ENCODE peak calls at places on chromosomes 6 and 20, in nine cellular contexts. D is MM.1S, U is GM23338, S is HCT116, I is neural progenitor cell, Y is neuronal stem cell, B is IMR-90, N is OCI-LY7, P is mammary epithelial cell. M is an unnamed sample.

GRCh38 chr6:47413752-47414516 is 63.7 kb upstream of the CD2AP start:
- DNase-seq in D (peak; percentile 53), U (peak; percentile 77), S (peak; percentile 41), I (peak; percentile 53), Y (peak; percentile 48), B (peak; percentile 69), N (peak; percentile 82), P (peak; percentile 67), M (peak; percentile 73)

GRCh38 chr6:33591633-33592032 is 11.6 kb upstream of the BAK1 start:
- DNase-seq in D (no peak), U (no peak), S (no peak), I (no peak), Y (no peak), B (no peak), N (no peak), P (no peak), M (no peak)

GRCh38 chr20:43658723-43659419 is 8.0 kb upstream of the MYBL2 start:
- DNase-seq in D (peak; percentile 21), U (no peak), S (no peak), I (no peak), Y (no peak), B (no peak), N (peak; percentile 45), P (no peak), M (no peak)

GRCh38 chr20:37841991-37842390 is 60.9 kb upstream of the VSTM2L start:
- DNase-seq in D (no peak), U (peak; percentile 35), S (no peak), I (peak; percentile 90), Y (peak; percentile 67), B (no peak), N (no peak), P (no peak), M (no peak)

GRCh38 chr6:22231616-22232015 is 65.2 kb downstream of the PRL start:
- DNase-seq in D (no peak), U (no peak), S (no peak), I (no peak), Y (no peak), B (peak; percentile 11), N (no peak), P (peak; percentile 92), M (no peak)

GRCh38 chr6:166258854-166259276 is 49.3 kb downstream of the PRR18 start:
- DNase-seq in D (peak; percentile 78), U (no peak), S (no peak), I (no peak), Y (no peak), B (no peak), N (peak; percentile 30), P (no peak), M (no peak)

GRCh38 chr6:40874495-40874894 is 164.5 kb downstream of the UNC5CL start:
- DNase-seq in D (no peak), U (peak; percentile 69), S (no peak), I (peak; percentile 66), Y (no peak), B (no peak), N (peak; percentile 7), P (no peak), M (no peak)

GRCh38 chr6:159969204-159969912 is 476 bp downstream of the IGF2R start:
- DNase-seq in D (no peak), U (peak; percentile 65), S (no peak), I (peak; percentile 78), Y (peak; percentile 41), B (peak; percentile 17), N (peak; percentile 35), P (peak; percentile 29), M (peak; percentile 69)

GRCh38 chr20:50128520-50128905 is 15.6 kb upstream of the UBE2V1 start:
- DNase-seq in D (no peak), U (no peak), S (no peak), I (no peak), Y (no peak), B (no peak), N (no peak), P (no peak), M (no peak)

GRCh38 chr20:50130346-50130703 is 17.4 kb upstream of the UBE2V1 start:
- DNase-seq in D (no peak), U (no peak), S (no peak), I (no peak), Y (no peak), B (peak; percentile 33), N (no peak), P (no peak), M (peak; percentile 38)

GRCh38 chr20:50127587-50128519 is 14.9 kb upstream of the UBE2V1 start:
- DNase-seq in D (no peak), U (no peak), S (no peak), I (no peak), Y (no peak), B (no peak), N (no peak), P (no peak), M (no peak)

GRCh38 chr20:50130995-50131394 is 18.0 kb upstream of the UBE2V1 start:
- DNase-seq in D (no peak), U (no peak), S (no peak), I (no peak), Y (no peak), B (peak; percentile 53), N (no peak), P (no peak), M (no peak)

DNA sequence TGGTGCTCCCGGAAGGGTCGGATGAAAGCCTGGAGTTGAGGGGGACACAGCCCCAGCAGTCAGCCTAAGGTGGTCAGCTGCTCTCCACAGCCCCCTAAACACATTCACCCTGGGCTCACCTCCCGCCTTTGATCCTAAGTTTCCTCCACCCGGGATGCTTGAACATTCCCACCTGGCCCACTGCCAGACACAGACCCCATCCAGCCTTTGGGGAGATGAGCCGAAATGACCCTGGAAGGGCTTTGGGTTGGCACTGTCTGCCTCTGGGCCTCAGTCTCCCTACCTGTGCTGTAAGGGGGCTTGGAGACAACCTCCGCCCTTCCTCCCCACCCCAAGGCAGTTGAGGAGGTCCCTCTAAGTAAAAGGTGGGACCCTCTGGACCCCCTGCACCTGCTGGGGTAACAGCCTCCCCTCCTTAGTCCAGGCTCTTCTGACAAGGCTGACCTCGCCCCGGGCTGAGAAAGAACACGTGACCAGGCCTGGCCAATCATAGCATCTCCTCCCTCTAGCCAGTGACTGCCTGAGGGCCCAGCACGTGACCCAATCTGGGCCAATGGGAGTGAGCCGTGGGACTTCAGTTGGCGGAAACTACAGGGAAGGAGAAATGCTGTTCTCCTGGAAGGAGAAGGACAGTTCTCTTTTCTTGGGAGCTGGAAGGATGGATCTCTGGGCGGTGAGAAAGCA is 16.9 kb upstream of the UBE2V1 start:
- DNase-seq in D (no peak), U (no peak), S (no peak), I (no peak), Y (no peak), B (peak; percentile 27), N (no peak), P (no peak), M (peak; percentile 46)
- H3K36me3 ChIP-seq in D (no peaks in the 10 kb centered on the region), U (no peaks in the 10 kb centered on the region), S (peaks cover 38% of the 10 kb centered on the region), I (no peaks in the 10 kb centered on the region), Y (peaks cover 26% of the 10 kb centered on the region), B (peaks cover 61% of the 10 kb centered on the region), N (peaks cover 28% of the 10 kb centered on the region), P (peaks cover 37% of the 10 kb centered on the region), M (peaks cover 24% of the 10 kb centered on the region)

GRCh38 chr20:63657260-63657936 is 714 bp upstream of the RTEL1 start:
- DNase-seq in D (no peak), U (peak; percentile 56), S (no peak), I (no peak), Y (no peak), B (no peak), N (no peak), P (no peak), M (peak; percentile 58)

GRCh38 chr20:63657937-63658748 is at the start of gene RTEL1:
- DNase-seq in D (peak; percentile 94), U (peak; percentile 96), S (peak; percentile 80), I (peak; percentile 95), Y (peak; percentile 91), B (peak; percentile 91), N (peak; percentile 90), P (peak; percentile 91), M (peak; percentile 97)

GRCh38 chr20:63658749-63659187 is 656 bp downstream of the RTEL1 start:
- DNase-seq in D (no peak), U (no peak), S (no peak), I (no peak), Y (no peak), B (peak; percentile 40), N (no peak), P (no peak), M (peak; percentile 81)

GRCh38 chr20:63655249-63655648 is 2.0 kb upstream of the STMN3 start:
- DNase-seq in D (no peak), U (no peak), S (no peak), I (no peak), Y (no peak), B (no peak), N (no peak), P (no peak), M (no peak)

GRCh38 chr20:63656451-63656850 is 1.7 kb upstream of the RTEL1 start:
- DNase-seq in D (no peak), U (no peak), S (no peak), I (no peak), Y (no peak), B (peak; percentile 15), N (no peak), P (no peak), M (no peak)
- H3K4me2 ChIP-seq in D (no peak overlapping the region), U (no peak overlapping the region), S (no peak overlapping the region), I (no peak overlapping the region), Y (no peak overlapping the region), B (no peak overlapping the region), N (no peak overlapping the region), P (no peak overlapping the region), M (no peak overlapping the region)

DNA sequence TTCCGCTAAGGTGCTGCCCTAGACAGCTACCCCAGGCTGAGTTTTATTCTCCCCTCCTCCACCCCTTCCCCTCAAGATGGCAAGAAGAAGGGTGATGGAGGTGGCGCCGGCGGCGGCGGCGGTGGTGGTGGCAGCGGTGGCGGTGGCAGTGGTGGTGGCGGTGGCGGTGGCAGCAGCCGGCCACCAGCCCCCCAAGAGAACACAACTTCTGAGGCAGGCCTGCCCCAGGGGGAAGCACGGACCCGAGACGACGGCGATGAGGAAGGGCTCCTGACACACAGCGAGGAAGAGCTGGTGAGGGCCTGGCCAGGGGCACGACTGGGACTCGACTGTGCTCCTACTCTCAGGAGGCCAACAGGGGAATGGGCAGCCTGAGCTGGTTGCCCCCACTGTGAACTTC is 35.1 kb downstream of the EIF2S2 start:
- DNase-seq in D (no peak), U (no peak), S (no peak), I (no peak), Y (no peak), B (no peak), N (no peak), P (no peak), M (no peak)
- H3K36me3 ChIP-seq in D (peaks cover 18% of the 10 kb centered on the region), U (peaks cover 8% of the 10 kb centered on the region), S (peaks cover 11% of the 10 kb centered on the region), I (no peaks in the 10 kb centered on the region), Y (peaks cover 33% of the 10 kb centered on the region), B (peaks cover 75% of the 10 kb centered on the region), N (peaks cover 100% of the 10 kb centered on the region), P (peaks cover 9% of the 10 kb centered on the region), M (no peaks in the 10 kb centered on the region)

GRCh38 chr6:145213614-145214013 is 521.7 kb downstream of the EPM2A start:
- DNase-seq in D (peak; percentile 23), U (no peak), S (no peak), I (no peak), Y (no peak), B (no peak), N (no peak), P (no peak), M (no peak)

GRCh38 chr6:145212807-145213206 is 522.5 kb downstream of the EPM2A start:
- DNase-seq in D (no peak), U (no peak), S (no peak), I (no peak), Y (no peak), B (no peak), N (no peak), P (no peak), M (no peak)

GRCh38 chr6:145209312-145209711 is 526.0 kb downstream of the EPM2A start:
- DNase-seq in D (no peak), U (no peak), S (no peak), I (no peak), Y (no peak), B (no peak), N (no peak), P (no peak), M (peak; percentile 10)

DNA sequence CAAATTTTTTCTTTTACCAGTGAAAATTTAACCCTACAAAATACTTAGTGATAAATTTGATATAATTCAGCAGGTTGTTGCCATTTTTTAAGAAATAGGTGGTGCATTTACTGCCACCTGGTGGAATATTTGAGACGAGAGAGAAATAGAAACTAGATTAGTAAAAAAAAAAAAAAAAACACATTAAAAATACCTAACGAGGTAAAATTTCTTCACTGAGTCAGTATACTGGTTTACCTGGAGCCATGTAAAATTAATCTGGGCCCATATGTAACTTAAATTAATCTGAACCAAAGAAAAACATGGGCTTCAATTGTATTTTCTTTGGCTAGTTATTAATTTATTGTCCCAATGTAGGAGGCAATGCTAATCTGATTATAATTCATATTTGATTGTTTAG is 520.8 kb downstream of the EPM2A start:
- DNase-seq in D (peak; percentile 45), U (peak; percentile 57), S (peak; percentile 36), I (peak; percentile 45), Y (peak; percentile 8), B (peak; percentile 39), N (peak; percentile 27), P (peak; percentile 10), M (peak; percentile 52)
- H3K4me2 ChIP-seq in D (peak overlapping the region; percentile 65), U (no peak overlapping the region), S (peak overlapping the region; percentile 48), I (no peak overlapping the region), Y (no peak overlapping the region), B (no peak overlapping the region), N (no peak overlapping the region), P (peak overlapping the region; percentile 35), M (peak overlapping the region; percentile 56)